ENCODE peak calls at places on chromosomes 3 and 15, in eight cellular contexts. C is anterior cingulate cortex, D is NCI-H2081, Z is PC-9, M is M059J, W is T-helper 9 cell, F is GM04504, P is EH. T is an unnamed sample.

GRCh38 chr3:150038830-150039229 is 68.1 kb upstream of the PFN2 start:
- DNase-seq in C (no peak), D (no peak), Z (no peak), M (peak), W (no peak), F (no peak), P (no peak), T (peak)

GRCh38 chr3:114155370-114155821 is 23.5 kb downstream of the DRD3 start:
- DNase-seq in C (no peak), D (peak), Z (peak), M (peak), W (no peak), F (no peak), P (peak), T (peak)

GRCh38 chr3:40701016-40701588 is 176.3 kb downstream of the ZNF621 start:
- DNase-seq in C (no peak), D (no peak), Z (no peak), M (no peak), W (no peak), F (no peak), P (no peak), T (no peak)

GRCh38 chr3:72629191-72629611 is 219.0 kb downstream of the SHQ1 start:
- DNase-seq in C (no peak), D (no peak), Z (no peak), M (peak), W (no peak), F (no peak), P (no peak), T (peak)

GRCh38 chr3:195238626-195239118 is 32.3 kb downstream of the XXYLT1 start:
- DNase-seq in C (no peak), D (no peak), Z (no peak), M (no peak), W (no peak), F (no peak), P (peak), T (no peak)

GRCh38 chr3:156535162-156535627 is 19.7 kb downstream of the SSR3 start:
- DNase-seq in C (peak), D (no peak), Z (peak), M (peak), W (no peak), F (peak), P (peak), T (peak)

GRCh38 chr3:33940149-33940548 is 141.7 kb downstream of the PDCD6IP start:
- DNase-seq in C (no peak), D (no peak), Z (no peak), M (no peak), W (no peak), F (no peak), P (no peak), T (peak)

GRCh38 chr3:58551636-58552180 is 14.7 kb upstream of the ACOX2 start:
- DNase-seq in C (no peak), D (no peak), Z (no peak), M (no peak), W (no peak), F (no peak), P (no peak), T (no peak)

GRCh38 chr15:62570405-62570783 is 405.3 kb upstream of the C2CD4B start:
- DNase-seq in C (no peak), D (no peak), Z (no peak), M (no peak), W (no peak), F (no peak), P (no peak), T (no peak)

T was measured in HT1080.